ENCODE peak calls at places on chromosomes 2 and 18, in eight cellular contexts. U, W, H, A, E, Z, I and V are unnamed samples. For H3K9me3, the result is how much of the 10 kb centered on the place peaks cover.

GRCh38 chr2:120541972-120542670 is 193.5 kb upstream of the GLI2 start:
- DNase-seq in Z (no peak), U (no peak), I (no peak), H (no peak), A (no peak), E (no peak), W (no peak), V (no peak)

GRCh38 chr2:145682536-145683157 is 1162.7 kb upstream of the ZEB2 start:
- DNase-seq in A (no peak), H (no peak), Z (no peak), W (no peak), I (no peak), E (no peak), U (peak), V (no peak)

GRCh38 chr2:85584857-85585780 is 888 bp downstream of the VAMP5 start:
- DNase-seq in E (peak), U (peak), H (peak), Z (no peak), A (no peak), I (no peak), W (no peak), V (no peak)

GRCh38 chr2:174491947-174492346 is 5.1 kb upstream of the GPR155 start:
- DNase-seq in Z (no peak), E (no peak), H (no peak), W (no peak), A (no peak), I (no peak), U (no peak), V (no peak)

GRCh38 chr2:64052468-64053241 is 33.4 kb upstream of the VPS54 start:
- DNase-seq in H (no peak), W (no peak), I (no peak), E (no peak), A (no peak), U (no peak), Z (peak), V (no peak)

GRCh38 chr18:68083131-68083530 is 566.6 kb upstream of the DSEL start:
- DNase-seq in Z (no peak), E (no peak), H (no peak), I (no peak), W (no peak), A (no peak), U (peak), V (no peak)

GRCh38 chr2:263774-264492 is at the start of gene SH3YL1:
- DNase-seq in Z (peak), U (peak), H (peak), A (peak), E (peak), W (no peak), I (no peak), V (no peak)

GRCh38 chr2:128442053-128442751 is 123.5 kb upstream of the HS6ST1 start:
- DNase-seq in W (no peak), E (peak), H (peak), U (no peak), A (peak), Z (no peak), I (no peak), V (no peak)

GRCh38 chr2:105294046-105294445 is 35.5 kb downstream of the TGFBRAP1 start:
- DNase-seq in H (no peak), Z (no peak), E (no peak), I (no peak), W (no peak), A (no peak), U (no peak), V (no peak)

GRCh38 chr2:75525434-75526308 is 35.1 kb downstream of the EVA1A start:
- DNase-seq in W (no peak), A (no peak), E (no peak), Z (no peak), H (no peak), I (no peak), U (peak), V (no peak)

GRCh38 chr2:11703700-11704099 is 33.7 kb upstream of the NTSR2 start:
- DNase-seq in A (no peak), W (no peak), Z (no peak), H (no peak), U (peak), E (no peak), I (no peak), V (no peak)

GRCh38 chr2:144349674-144350073 is 170.2 kb downstream of the ZEB2 start:
- DNase-seq in A (no peak), Z (no peak), W (no peak), H (no peak), U (no peak), I (no peak), E (no peak), V (no peak)

GRCh38 chr2:219175928-219176817 is 552 bp downstream of the CNPPD1 start:
- DNase-seq in U (peak), H (peak), Z (no peak), W (no peak), E (peak), A (no peak), I (peak), V (peak)

GRCh38 chr2:150480241-150480640 is 7.2 kb downstream of the RND3 start:
- DNase-seq in Z (no peak), E (no peak), U (peak), W (no peak), H (no peak), A (no peak), I (no peak), V (no peak)

GRCh38 chr2:21687589-21687988 is 563.8 kb downstream of the TDRD15 start:
- DNase-seq in W (no peak), U (no peak), A (no peak), H (no peak), E (no peak), Z (no peak), I (no peak), V (peak)

DNA sequence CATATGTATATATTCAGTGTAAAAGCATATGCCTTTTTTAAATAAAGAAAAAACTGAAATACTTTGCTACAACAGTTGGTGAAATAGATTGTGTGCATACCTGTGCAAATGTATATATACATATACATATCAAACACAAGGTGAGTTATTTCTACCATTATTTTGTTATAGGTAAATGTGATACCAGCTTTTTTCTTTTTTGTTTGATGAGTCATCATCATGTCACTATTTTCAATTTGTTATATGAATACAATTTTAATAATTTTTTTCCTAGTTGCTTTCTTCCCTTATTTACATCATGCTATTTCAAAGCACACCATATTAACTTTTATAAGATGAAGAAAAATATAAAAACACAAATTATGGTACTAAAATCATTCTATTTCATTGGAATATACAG is 87.0 kb upstream of the STK17B start:
- DNase-seq in H (no peak), U (no peak), W (no peak), A (no peak), I (no peak), E (no peak), Z (no peak), V (no peak)
- H3K9me3 ChIP-seq in H (under half), U (under half), W (under half), A (under half), I (under half), E (under half), Z (under half), V (under half)

GRCh38 chr2:65488527-65488926 is 56.1 kb upstream of the SPRED2 start:
- DNase-seq in E (no peak), U (no peak), W (no peak), A (no peak), Z (no peak), H (no peak), I (no peak), V (no peak)
- H3K9me3 ChIP-seq in E (under half), U (under half), W (under half), A (under half), Z (under half), H (under half), I (under half), V (under half)

DNA sequence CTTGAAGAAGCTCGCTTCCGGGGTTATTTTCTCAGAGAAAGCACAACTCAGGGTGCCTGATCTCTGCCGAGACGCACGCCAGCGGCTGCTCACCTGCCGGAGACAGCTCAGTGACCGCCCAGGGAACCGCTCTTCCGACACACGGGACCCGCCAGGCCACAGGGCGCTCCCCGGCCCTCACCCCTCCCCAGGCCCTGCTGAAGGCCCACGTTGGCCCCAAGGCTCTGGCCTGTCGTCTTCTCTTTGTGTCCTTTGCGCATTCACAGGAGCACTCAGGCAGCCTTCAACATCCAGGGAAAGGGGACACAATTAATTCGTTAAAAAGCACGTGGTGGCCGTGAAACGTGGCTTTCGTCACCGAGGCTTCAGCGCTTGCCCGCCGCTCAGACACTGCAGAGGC is 276.3 kb upstream of the SALL3 start:
- DNase-seq in Z (no peak), A (no peak), H (no peak), U (no peak), W (no peak), I (no peak), E (no peak), V (no peak)
- H3K9me3 ChIP-seq in Z (under half), A (under half), H (under half), U (under half), W (under half), I (under half), E (under half), V (under half)

DNA sequence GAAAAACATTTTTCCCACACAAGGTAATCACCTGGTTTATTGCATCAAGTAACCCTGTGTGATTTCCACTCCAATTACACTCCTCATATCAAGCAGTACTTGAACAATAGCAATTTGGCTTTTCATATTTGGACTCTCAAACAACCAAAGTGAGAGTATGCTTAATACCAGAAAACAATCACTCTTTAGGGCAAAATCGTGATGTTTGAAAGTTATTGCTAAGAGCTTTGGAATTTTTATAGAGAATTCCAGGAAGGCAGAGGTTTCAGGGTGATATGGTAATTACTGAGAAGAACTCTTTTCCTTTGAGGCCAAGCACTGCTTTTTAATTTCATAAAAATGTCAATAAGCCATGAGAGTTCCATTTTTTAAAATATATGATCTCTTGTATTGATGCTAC is 779.5 kb upstream of the LRRTM1 start:
- DNase-seq in I (no peak), W (no peak), E (no peak), A (no peak), Z (no peak), H (no peak), U (no peak), V (no peak)
- H3K9me3 ChIP-seq in I (under half), W (under half), E (under half), A (under half), Z (under half), H (under half), U (under half), V (under half)

DNA sequence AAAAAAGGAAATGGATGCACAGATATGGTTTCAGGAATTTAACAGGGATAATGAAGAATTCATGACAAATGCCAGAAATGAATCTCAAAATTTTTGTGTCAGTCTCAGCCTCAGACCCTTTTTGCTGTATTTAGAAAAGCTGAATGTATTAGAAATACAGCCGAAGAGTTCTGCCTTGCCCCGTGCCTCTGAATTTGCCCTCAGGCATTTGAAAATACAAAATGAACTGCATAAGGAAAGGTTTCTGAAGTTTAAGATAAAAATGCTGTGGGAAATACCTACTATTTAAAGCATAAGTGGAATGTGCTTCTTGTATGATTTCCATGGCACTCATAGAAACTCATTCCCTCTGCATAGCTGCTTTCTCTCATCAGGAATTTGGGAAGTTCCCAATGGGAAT is 1580.6 kb downstream of the DPP10 start:
- DNase-seq in A (no peak), Z (no peak), I (no peak), W (no peak), H (no peak), U (no peak), E (no peak), V (no peak)
- H3K9me3 ChIP-seq in A (under half), Z (under half), I (under half), W (under half), H (under half), U (under half), E (under half), V (under half)

GRCh38 chr2:14363976-14364375 is 268.5 kb upstream of the LRATD1 start:
- DNase-seq in I (no peak), H (peak), W (no peak), E (no peak), A (no peak), U (no peak), Z (no peak), V (no peak)
- H3K9me3 ChIP-seq in I (under half), H (under half), W (under half), E (under half), A (under half), U (under half), Z (under half), V (under half)

GRCh38 chr18:77551055-77551454 is 301.4 kb downstream of the GALR1 start:
- DNase-seq in E (no peak), I (no peak), Z (no peak), U (no peak), H (no peak), W (no peak), A (no peak), V (no peak)
- H3K9me3 ChIP-seq in E (under half), I (under half), Z (under half), U (under half), H (under half), W (under half), A (under half), V (under half)

GRCh38 chr2:172578860-172579512 is 23.1 kb downstream of the PDK1 start:
- DNase-seq in H (no peak), A (no peak), W (no peak), Z (no peak), U (no peak), I (no peak), E (no peak), V (peak)

GRCh38 chr2:172574965-172575364 is 19.1 kb downstream of the PDK1 start:
- DNase-seq in W (no peak), U (peak), A (no peak), Z (no peak), I (peak), H (no peak), E (no peak), V (no peak)

GRCh38 chr2:172582656-172583055 is 26.8 kb downstream of the PDK1 start:
- DNase-seq in E (no peak), Z (no peak), H (no peak), U (no peak), I (peak), W (no peak), A (no peak), V (no peak)

GRCh38 chr2:172580544-172580943 is 24.7 kb downstream of the PDK1 start:
- DNase-seq in I (no peak), Z (no peak), E (no peak), U (no peak), W (no peak), A (no peak), H (no peak), V (no peak)

GRCh38 chr2:172578054-172578453 is 22.2 kb downstream of the PDK1 start:
- DNase-seq in A (no peak), W (no peak), E (no peak), U (peak), Z (no peak), I (no peak), H (no peak), V (no peak)
- H3K9me3 ChIP-seq in A (under half), W (under half), E (under half), U (under half), Z (under half), I (under half), H (under half), V (under half)